ENCODE peak calls at places on chromosome 16, in four cellular contexts. V is IMR-90, D is tibial nerve, J is HL-60. U is an unnamed sample.

GRCh38 chr16:79009911-79010310 is 590.6 kb downstream of the MAF start:
- DNase-seq in V (no peak), D (no peak), J (no peak), U (no peak)

GRCh38 chr16:79757968-79758367 is 157.4 kb upstream of the MAF start:
- DNase-seq in V (no peak), D (no peak), J (no peak), U (no peak)

GRCh38 chr16:4501071-4501478 is 24.9 kb downstream of the HMOX2 start:
- DNase-seq in V (peak; percentile 50), D (no peak), J (no peak), U (no peak)

GRCh38 chr16:2237076-2237551 is 870 bp downstream of the DNASE1L2 start:
- DNase-seq in V (no peak), D (no peak), J (no peak), U (no peak)

GRCh38 chr16:29820730-29821662 is 734 bp downstream of the MVP start:
- DNase-seq in V (no peak), D (no peak), J (no peak), U (peak; percentile 56)

GRCh38 chr16:67516296-67517177 is 12.1 kb upstream of the RIPOR1 start:
- DNase-seq in V (peak; percentile 73), D (no peak), J (no peak), U (no peak)

GRCh38 chr16:1762879-1763520 is 8.3 kb downstream of the NME3 start:
- DNase-seq in V (no peak), D (no peak), J (no peak), U (no peak)

GRCh38 chr16:86988920-86989715 is 328.1 kb downstream of the C16orf95 start:
- DNase-seq in V (no peak), D (no peak), J (no peak), U (no peak)

GRCh38 chr16:52398491-52398960 is 148.4 kb downstream of the TOX3 start:
- DNase-seq in V (no peak), D (no peak), J (no peak), U (no peak)

GRCh38 chr16:69105501-69106361 is at the start of gene HAS3:
- DNase-seq in V (peak; percentile 48), D (no peak), J (peak; percentile 44), U (peak; percentile 38)

GRCh38 chr16:81421126-81421525 is 23.5 kb upstream of the CMIP start:
- DNase-seq in V (no peak), D (no peak), J (no peak), U (no peak)

GRCh38 chr16:72036098-72036497 is 18.2 kb upstream of the HP start:
- DNase-seq in V (no peak), D (no peak), J (no peak), U (no peak)

GRCh38 chr16:67311607-67312449 is 14.7 kb downstream of the KCTD19 start:
- DNase-seq in V (peak; percentile 100), D (peak; percentile 25), J (no peak), U (no peak)

GRCh38 chr16:86926695-86927094 is 348.3 kb downstream of the FOXL1 start:
- DNase-seq in V (no peak), D (no peak), J (no peak), U (no peak)

GRCh38 chr16:69187387-69187890 is 475 bp downstream of the SNTB2 start:
- DNase-seq in V (no peak), D (peak; percentile 37), J (no peak), U (peak; percentile 58)

GRCh38 chr16:75456971-75457370 is 7.5 kb downstream of the TMEM170A start:
- DNase-seq in V (no peak), D (no peak), J (no peak), U (no peak)

GRCh38 chr16:50818380-50818779 is 76.5 kb downstream of the CYLD start:
- DNase-seq in V (no peak), D (no peak), J (no peak), U (no peak)

GRCh38 chr16:426115-426905 is 861 bp downstream of the RAB11FIP3 start:
- DNase-seq in V (no peak), D (no peak), J (no peak), U (peak; percentile 30)

GRCh38 chr16:21101631-21102420 is 48.8 kb downstream of the DNAH3 start:
- DNase-seq in V (peak; percentile 20), D (no peak), J (no peak), U (no peak)

GRCh38 chr16:324451-325334 is 27.8 kb downstream of the AXIN1 start:
- DNase-seq in V (no peak), D (no peak), J (no peak), U (peak; percentile 32)

GRCh38 chr16:50202926-50203624 is 50.0 kb downstream of the TENT4B start:
- DNase-seq in V (peak; percentile 93), D (peak; percentile 51), J (no peak), U (no peak)

GRCh38 chr16:3971261-3971660 is 90.7 kb upstream of the CREBBP start:
- DNase-seq in V (peak; percentile 98), D (no peak), J (no peak), U (no peak)

GRCh38 chr16:75092777-75093176 is 23.8 kb downstream of the LDHD start:
- DNase-seq in V (no peak), D (no peak), J (no peak), U (no peak)

GRCh38 chr16:1745181-1745899 is 26.0 kb downstream of the NME3 start:
- DNase-seq in V (peak; percentile 59), D (no peak), J (no peak), U (no peak)

GRCh38 chr16:57042157-57043111 is 49.9 kb upstream of the CPNE2 start:
- DNase-seq in V (peak; percentile 36), D (no peak), J (peak; percentile 88), U (peak; percentile 73)

GRCh38 chr16:30740364-30741251 is 7.6 kb upstream of the PHKG2 start:
- DNase-seq in V (peak; percentile 55), D (peak; percentile 88), J (no peak), U (no peak)

GRCh38 chr16:3643095-3643730 is 11.3 kb upstream of the DNASE1 start:
- DNase-seq in V (no peak), D (no peak), J (no peak), U (peak; percentile 3)

GRCh38 chr16:86665319-86665675 is 86.9 kb downstream of the FOXL1 start:
- DNase-seq in V (peak; percentile 86), D (no peak), J (no peak), U (no peak)

GRCh38 chr16:55021595-55022475 is 91.2 kb downstream of the IRX5 start:
- DNase-seq in V (no peak), D (no peak), J (no peak), U (no peak)

GRCh38 chr16:10791048-10791447 is 27.5 kb downstream of the TVP23A start:
- DNase-seq in V (no peak), D (no peak), J (no peak), U (no peak)
- TF ChIP-seq CTCF in V (no peak), D (no peak), J (no peak), U (no peak)

GRCh38 chr16:6528217-6528616 is 804.4 kb upstream of the RBFOX1 start:
- DNase-seq in V (no peak), D (no peak), J (no peak), U (no peak)

DNA sequence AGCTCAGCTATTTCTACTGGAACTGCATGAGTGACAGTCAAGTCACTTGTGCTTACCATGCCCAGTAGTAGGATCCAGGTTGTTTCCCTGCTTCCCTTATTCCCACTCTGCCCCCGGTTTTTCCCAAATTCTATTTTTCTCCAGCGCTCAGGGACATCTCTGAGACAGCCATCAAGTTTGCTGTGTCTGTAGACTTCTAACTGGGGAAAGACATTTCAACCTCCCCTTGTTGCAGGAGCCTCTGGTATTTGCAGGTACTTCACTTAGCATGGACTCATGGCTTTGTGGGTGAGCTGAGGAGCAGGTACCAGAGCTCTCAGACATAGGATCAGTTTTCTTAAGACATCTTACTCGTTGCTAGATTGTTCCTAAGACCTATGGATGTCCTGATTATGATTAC is 801.6 kb upstream of the RBFOX1 start:
- DNase-seq in V (no peak), D (no peak), J (no peak), U (no peak)
- TF ChIP-seq CTCF in V (no peak), D (no peak), J (no peak), U (no peak)

GRCh38 chr16:22270525-22270924 is 26.7 kb upstream of the POLR3E start:
- DNase-seq in V (no peak), D (no peak), J (no peak), U (no peak)
- TF ChIP-seq CTCF in V (no peak), D (no peak), J (no peak), U (no peak)

DNA sequence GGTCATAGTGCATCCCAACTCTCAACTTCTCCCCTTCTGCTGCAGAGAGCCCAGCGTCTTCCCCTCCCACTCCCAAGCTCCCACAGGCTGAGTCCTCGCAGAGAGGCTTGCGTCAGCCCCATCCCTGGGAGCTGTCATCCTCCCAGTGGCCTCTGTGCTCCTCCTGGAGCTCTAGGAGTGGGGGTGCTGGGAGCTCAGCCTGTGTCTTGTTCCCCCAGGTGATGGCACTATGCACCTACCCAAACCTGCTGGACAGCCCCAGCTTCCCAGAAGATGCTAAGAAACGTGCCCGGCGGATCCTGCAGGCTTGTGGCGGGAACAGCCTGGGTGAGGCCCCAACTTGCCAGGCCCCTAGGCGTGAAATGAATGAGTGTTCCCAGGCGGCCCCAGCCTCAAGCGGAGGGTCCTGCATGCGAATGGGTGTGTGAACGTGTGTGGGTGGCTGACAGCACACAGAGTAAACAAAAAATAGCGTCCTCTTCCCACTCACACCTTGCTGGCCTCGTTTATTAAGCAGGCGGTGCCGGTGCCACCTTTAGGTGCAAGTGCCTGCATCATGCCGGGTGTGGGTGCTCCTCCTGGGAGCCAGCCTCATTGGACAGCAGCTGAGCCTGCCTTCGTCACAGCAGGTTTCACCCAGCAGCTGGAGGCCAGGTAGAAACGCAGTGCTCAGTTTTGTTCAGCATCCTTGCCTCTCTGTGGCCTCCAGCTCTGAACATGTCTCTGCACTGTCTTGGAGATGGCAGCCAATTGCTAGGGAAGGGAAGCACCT is 16.5 kb downstream of the GPT2 start:
- DNase-seq in V (no peak), D (no peak), J (no peak), U (no peak)
- TF ChIP-seq CTCF in V (no peak), D (no peak), J (no peak), U (no peak)

DNA sequence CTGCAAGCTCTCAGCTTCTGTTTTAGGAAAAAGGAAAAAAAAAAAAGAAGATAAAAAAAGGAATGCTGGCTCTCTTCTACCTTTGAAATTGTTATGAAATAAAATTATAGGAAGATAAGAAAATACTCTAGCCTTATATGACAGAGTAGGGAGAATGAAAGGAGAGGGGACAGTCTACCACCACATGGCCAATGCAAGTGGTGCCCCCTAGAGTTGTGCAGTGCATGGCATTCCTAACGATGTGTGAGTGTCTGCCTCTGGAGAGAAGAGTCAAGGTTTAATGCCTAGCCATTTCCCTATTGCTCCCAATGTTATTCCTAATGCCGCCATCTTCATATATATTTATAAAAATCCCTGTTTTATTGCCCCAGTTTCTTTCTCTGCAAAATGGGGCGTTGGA is 216.3 kb downstream of the TMEM114 start:
- DNase-seq in V (no peak), D (no peak), J (no peak), U (no peak)
- TF ChIP-seq CTCF in V (no peak), D (no peak), J (no peak), U (no peak)

GRCh38 chr16:77190478-77191258 is at the start of gene MON1B:
- DNase-seq in V (peak; percentile 98), D (peak; percentile 96), J (peak; percentile 94), U (peak; percentile 83)
- TF ChIP-seq CTCF in V (peak; percentile 5), D (peak; percentile 45), J (no peak), U (no peak)

GRCh38 chr16:6335072-6335471 is 997.6 kb upstream of the RBFOX1 start:
- DNase-seq in V (no peak), D (no peak), J (no peak), U (no peak)
- TF ChIP-seq CTCF in V (no peak), D (no peak), J (peak; percentile 21), U (no peak)

U was measured in activated B cell treated with CpG ODN at 0.5 μM for 24 hours.